ENCODE peak calls at places on chromosomes 6 and 20, in four cellular contexts. A is fibroblast of lung, C is smooth muscle cell of the brain vasculature, M is T-cell. F is an unnamed sample.
A peak's percentile ranks its signal among the peaks of the same experiment; 100 is the strongest.

GRCh38 chr20:22745194-22745500 is 160.8 kb upstream of the FOXA2 start:
- DNase-seq in A (no peak), C (no peak), M (no peak), F (no peak)

GRCh38 chr6:36962874-36963273 is 8.3 kb downstream of the PI16 start:
- DNase-seq in A (no peak), C (no peak), M (peak; percentile 78), F (no peak)

GRCh38 chr6:144411506-144412165 is 126.5 kb downstream of the UTRN start:
- DNase-seq in A (peak; percentile 38), C (no peak), M (no peak), F (no peak)

GRCh38 chr6:42199106-42199981 is 4.6 kb upstream of the GUCA1B start:
- DNase-seq in A (peak; percentile 82), C (no peak), M (no peak), F (no peak)

GRCh38 chr6:102051001-102051400 is 657.5 kb downstream of the GRIK2 start:
- DNase-seq in A (no peak), C (no peak), M (no peak), F (no peak)

GRCh38 chr20:18388860-18389259 is 78.0 kb downstream of the DZANK1 start:
- DNase-seq in A (peak; percentile 77), C (peak; percentile 47), M (no peak), F (no peak)

GRCh38 chr6:112690497-112691202 is 343.5 kb downstream of the RFPL4B start:
- DNase-seq in A (peak; percentile 85), C (no peak), M (no peak), F (no peak)

GRCh38 chr6:11616200-11616611 is 78.7 kb downstream of the TMEM170B start:
- DNase-seq in A (peak; percentile 97), C (peak; percentile 87), M (no peak), F (no peak)

GRCh38 chr6:87908978-87909802 is 138.5 kb upstream of the SPACA1 start:
- DNase-seq in A (peak; percentile 78), C (no peak), M (no peak), F (peak; percentile 63)

GRCh38 chr6:44253307-44254101 is 3.8 kb downstream of the SLC35B2 start:
- DNase-seq in A (no peak), C (no peak), M (peak; percentile 58), F (no peak)

GRCh38 chr20:3550857-3551256 is 80.0 kb downstream of the ATRN start:
- DNase-seq in A (no peak), C (no peak), M (no peak), F (no peak)

GRCh38 chr6:16903470-16903869 is 142.2 kb upstream of the ATXN1 start:
- DNase-seq in A (peak; percentile 73), C (no peak), M (no peak), F (no peak)

GRCh38 chr20:37714973-37715657 is 21.3 kb downstream of the CTNNBL1 start:
- DNase-seq in A (peak; percentile 67), C (no peak), M (no peak), F (no peak)

GRCh38 chr6:83270971-83271714 is 78.0 kb downstream of the RWDD2A start:
- DNase-seq in A (peak; percentile 94), C (no peak), M (no peak), F (peak; percentile 42)

GRCh38 chr20:16864069-16864468 is 115.9 kb downstream of the OTOR start:
- DNase-seq in A (peak; percentile 25), C (no peak), M (no peak), F (no peak)

GRCh38 chr6:147867827-147868226 is 359.3 kb downstream of the SAMD5 start:
- DNase-seq in A (no peak), C (no peak), M (no peak), F (no peak)

GRCh38 chr20:48709292-48709691 is 118.5 kb downstream of the PREX1 start:
- DNase-seq in A (no peak), C (no peak), M (no peak), F (no peak)

GRCh38 chr20:53322651-53323050 is 271.0 kb downstream of the ZNF217 start:
- DNase-seq in A (peak; percentile 32), C (no peak), M (no peak), F (no peak)

GRCh38 chr6:68679399-68679798 is 44.3 kb downstream of the ADGRB3 start:
- DNase-seq in A (peak; percentile 12), C (no peak), M (no peak), F (no peak)

GRCh38 chr20:17873410-17874270 is 95.0 kb downstream of the SNX5 start:
- DNase-seq in A (peak; percentile 95), C (peak; percentile 88), M (no peak), F (no peak)

GRCh38 chr6:169172435-169172834 is 81.2 kb downstream of the THBS2 start:
- DNase-seq in A (peak; percentile 93), C (no peak), M (no peak), F (no peak)

GRCh38 chr6:52667572-52667971 is 3.3 kb upstream of the TMEM14A start:
- DNase-seq in A (no peak), C (no peak), M (no peak), F (no peak)

GRCh38 chr6:134835998-134836397 is 113.9 kb downstream of the ALDH8A1 start:
- DNase-seq in A (peak; percentile 65), C (no peak), M (no peak), F (no peak)

GRCh38 chr6:44010411-44011349 is 116.6 kb downstream of the MRPL14 start:
- DNase-seq in A (peak; percentile 99), C (peak; percentile 88), M (no peak), F (no peak)

GRCh38 chr6:119672725-119673124 is 323.2 kb upstream of the MAN1A1 start:
- DNase-seq in A (no peak), C (no peak), M (no peak), F (no peak)

GRCh38 chr6:10963113-10963512 is 76.3 kb downstream of the SYCP2L start:
- DNase-seq in A (no peak), C (no peak), M (no peak), F (no peak)

GRCh38 chr6:42698217-42698616 is 24.2 kb downstream of the PRPH2 start:
- DNase-seq in A (no peak), C (no peak), M (no peak), F (no peak)

GRCh38 chr6:68975064-68975463 is 340.0 kb downstream of the ADGRB3 start:
- DNase-seq in A (peak; percentile 14), C (no peak), M (no peak), F (no peak)

GRCh38 chr6:117072781-117073180 is 192.6 kb upstream of the VGLL2 start:
- DNase-seq in A (no peak), C (no peak), M (no peak), F (no peak)

F was measured in glomerular endothelial cell.